ENCODE peak calls at places on chromosome 12, in six cellular contexts. One of them, this sample, is unnamed.

GRCh38 chr12:64556231-64556630 is 54.1 kb upstream of the RASSF3 start:
- DNase-seq in neuronal stem cell: no peak
- DNase-seq in mesendoderm: no peak
- DNase-seq in IMR-90: no peak
- DNase-seq in H9: no peak
- DNase-seq in mesenchymal stem cell: no peak
- DNase-seq in this sample: no peak

GRCh38 chr12:5407457-5407856 is 24.5 kb upstream of the NTF3 start:
- DNase-seq in neuronal stem cell: peak; percentile 1
- DNase-seq in mesendoderm: no peak
- DNase-seq in IMR-90: peak; percentile 65
- DNase-seq in H9: no peak
- DNase-seq in mesenchymal stem cell: no peak
- DNase-seq in this sample: no peak

GRCh38 chr12:16618256-16618655 is 12.3 kb upstream of the LMO3 start:
- DNase-seq in neuronal stem cell: no peak
- DNase-seq in mesendoderm: no peak
- DNase-seq in IMR-90: peak; percentile 52
- DNase-seq in H9: no peak
- DNase-seq in mesenchymal stem cell: no peak
- DNase-seq in this sample: no peak

GRCh38 chr12:31323466-31324115 is 2.4 kb downstream of the SINHCAF start:
- DNase-seq in neuronal stem cell: peak; percentile 18
- DNase-seq in mesendoderm: peak; percentile 71
- DNase-seq in IMR-90: no peak
- DNase-seq in H9: peak; percentile 50
- DNase-seq in mesenchymal stem cell: peak; percentile 70
- DNase-seq in this sample: peak; percentile 67

GRCh38 chr12:120500577-120500976 is 4.7 kb downstream of the DYNLL1 start:
- DNase-seq in neuronal stem cell: no peak
- DNase-seq in mesendoderm: no peak
- DNase-seq in IMR-90: peak; percentile 30
- DNase-seq in H9: no peak
- DNase-seq in mesenchymal stem cell: peak; percentile 6
- DNase-seq in this sample: no peak

GRCh38 chr12:571795-572531 is 91.3 kb downstream of the NINJ2 start:
- DNase-seq in neuronal stem cell: no peak
- DNase-seq in mesendoderm: no peak
- DNase-seq in IMR-90: no peak
- DNase-seq in H9: no peak
- DNase-seq in mesenchymal stem cell: peak; percentile 38
- DNase-seq in this sample: no peak

GRCh38 chr12:100138048-100138907 is 4.4 kb downstream of the BLTP3B start:
- DNase-seq in neuronal stem cell: no peak
- DNase-seq in mesendoderm: peak; percentile 27
- DNase-seq in IMR-90: peak; percentile 15
- DNase-seq in H9: no peak
- DNase-seq in mesenchymal stem cell: peak; percentile 43
- DNase-seq in this sample: no peak

GRCh38 chr12:74725154-74725553 is 187.5 kb downstream of the ATXN7L3B start:
- DNase-seq in neuronal stem cell: no peak
- DNase-seq in mesendoderm: no peak
- DNase-seq in IMR-90: peak; percentile 46
- DNase-seq in H9: no peak
- DNase-seq in mesenchymal stem cell: no peak
- DNase-seq in this sample: no peak

GRCh38 chr12:95205685-95206084 is 11.6 kb downstream of the FGD6 start:
- DNase-seq in neuronal stem cell: peak; percentile 32
- DNase-seq in mesendoderm: peak; percentile 84
- DNase-seq in IMR-90: peak; percentile 90
- DNase-seq in H9: peak; percentile 61
- DNase-seq in mesenchymal stem cell: peak; percentile 88
- DNase-seq in this sample: no peak

GRCh38 chr12:121775501-121775900 is 18.0 kb downstream of the RHOF start:
- DNase-seq in neuronal stem cell: no peak
- DNase-seq in mesendoderm: no peak
- DNase-seq in IMR-90: no peak
- DNase-seq in H9: no peak
- DNase-seq in mesenchymal stem cell: no peak
- DNase-seq in this sample: no peak

GRCh38 chr12:96985515-96986362 is 78.7 kb downstream of the NEDD1 start:
- DNase-seq in neuronal stem cell: no peak
- DNase-seq in mesendoderm: peak; percentile 51
- DNase-seq in IMR-90: no peak
- DNase-seq in H9: peak; percentile 84
- DNase-seq in mesenchymal stem cell: no peak
- DNase-seq in this sample: no peak

GRCh38 chr12:30823140-30823669 is 68.5 kb upstream of the CAPRIN2 start:
- DNase-seq in neuronal stem cell: peak; percentile 27
- DNase-seq in mesendoderm: peak; percentile 70
- DNase-seq in IMR-90: no peak
- DNase-seq in H9: no peak
- DNase-seq in mesenchymal stem cell: peak; percentile 62
- DNase-seq in this sample: no peak

GRCh38 chr12:54207539-54208267 is 18.9 kb upstream of the SMUG1 start:
- DNase-seq in neuronal stem cell: peak; percentile 73
- DNase-seq in mesendoderm: peak; percentile 89
- DNase-seq in IMR-90: peak; percentile 37
- DNase-seq in H9: peak; percentile 95
- DNase-seq in mesenchymal stem cell: peak; percentile 69
- DNase-seq in this sample: no peak

GRCh38 chr12:40622246-40622838 is 69.9 kb upstream of the CNTN1 start:
- DNase-seq in neuronal stem cell: peak; percentile 57
- DNase-seq in mesendoderm: peak; percentile 65
- DNase-seq in IMR-90: peak; percentile 43
- DNase-seq in H9: peak; percentile 59
- DNase-seq in mesenchymal stem cell: peak; percentile 15
- DNase-seq in this sample: peak; percentile 69

GRCh38 chr12:42776396-42776795 is 186.8 kb upstream of the PRICKLE1 start:
- DNase-seq in neuronal stem cell: no peak
- DNase-seq in mesendoderm: no peak
- DNase-seq in IMR-90: no peak
- DNase-seq in H9: no peak
- DNase-seq in mesenchymal stem cell: no peak
- DNase-seq in this sample: no peak
- H2BK15ac ChIP-seq in neuronal stem cell: no peak overlapping the region
- H2BK15ac ChIP-seq in mesendoderm: no peak overlapping the region
- H2BK15ac ChIP-seq in IMR-90: no peak overlapping the region
- H2BK15ac ChIP-seq in H9: no peak overlapping the region
- H2BK15ac ChIP-seq in mesenchymal stem cell: no peak overlapping the region
- H2BK15ac ChIP-seq in this sample: no peak overlapping the region

GRCh38 chr12:7361271-7361670 is 57.4 kb downstream of the ACSM4 start:
- DNase-seq in neuronal stem cell: no peak
- DNase-seq in mesendoderm: no peak
- DNase-seq in IMR-90: no peak
- DNase-seq in H9: no peak
- DNase-seq in mesenchymal stem cell: no peak
- DNase-seq in this sample: no peak
- H2BK15ac ChIP-seq in neuronal stem cell: no peak overlapping the region
- H2BK15ac ChIP-seq in mesendoderm: no peak overlapping the region
- H2BK15ac ChIP-seq in IMR-90: no peak overlapping the region
- H2BK15ac ChIP-seq in H9: no peak overlapping the region
- H2BK15ac ChIP-seq in mesenchymal stem cell: no peak overlapping the region
- H2BK15ac ChIP-seq in this sample: no peak overlapping the region

GRCh38 chr12:26018926-26019325 is 60.4 kb downstream of the RASSF8 start:
- DNase-seq in neuronal stem cell: no peak
- DNase-seq in mesendoderm: no peak
- DNase-seq in IMR-90: peak; percentile 60
- DNase-seq in H9: no peak
- DNase-seq in mesenchymal stem cell: no peak
- DNase-seq in this sample: no peak
- H2BK15ac ChIP-seq in neuronal stem cell: no peak overlapping the region
- H2BK15ac ChIP-seq in mesendoderm: no peak overlapping the region
- H2BK15ac ChIP-seq in IMR-90: peak overlapping the region; percentile 2
- H2BK15ac ChIP-seq in H9: no peak overlapping the region
- H2BK15ac ChIP-seq in mesenchymal stem cell: no peak overlapping the region
- H2BK15ac ChIP-seq in this sample: no peak overlapping the region

GRCh38 chr12:75985566-75985965 is 46.0 kb downstream of the PHLDA1 start:
- DNase-seq in neuronal stem cell: no peak
- DNase-seq in mesendoderm: no peak
- DNase-seq in IMR-90: no peak
- DNase-seq in H9: no peak
- DNase-seq in mesenchymal stem cell: no peak
- DNase-seq in this sample: no peak

GRCh38 chr12:75986001-75986739 is 45.4 kb downstream of the PHLDA1 start:
- DNase-seq in neuronal stem cell: no peak
- DNase-seq in mesendoderm: no peak
- DNase-seq in IMR-90: peak; percentile 25
- DNase-seq in H9: no peak
- DNase-seq in mesenchymal stem cell: peak; percentile 32
- DNase-seq in this sample: no peak

GRCh38 chr12:75994069-75994740 is 37.4 kb downstream of the PHLDA1 start:
- DNase-seq in neuronal stem cell: no peak
- DNase-seq in mesendoderm: peak; percentile 64
- DNase-seq in IMR-90: no peak
- DNase-seq in H9: no peak
- DNase-seq in mesenchymal stem cell: no peak
- DNase-seq in this sample: no peak

GRCh38 chr12:75991753-75992152 is 39.8 kb downstream of the PHLDA1 start:
- DNase-seq in neuronal stem cell: no peak
- DNase-seq in mesendoderm: no peak
- DNase-seq in IMR-90: no peak
- DNase-seq in H9: no peak
- DNase-seq in mesenchymal stem cell: no peak
- DNase-seq in this sample: no peak

DNA sequence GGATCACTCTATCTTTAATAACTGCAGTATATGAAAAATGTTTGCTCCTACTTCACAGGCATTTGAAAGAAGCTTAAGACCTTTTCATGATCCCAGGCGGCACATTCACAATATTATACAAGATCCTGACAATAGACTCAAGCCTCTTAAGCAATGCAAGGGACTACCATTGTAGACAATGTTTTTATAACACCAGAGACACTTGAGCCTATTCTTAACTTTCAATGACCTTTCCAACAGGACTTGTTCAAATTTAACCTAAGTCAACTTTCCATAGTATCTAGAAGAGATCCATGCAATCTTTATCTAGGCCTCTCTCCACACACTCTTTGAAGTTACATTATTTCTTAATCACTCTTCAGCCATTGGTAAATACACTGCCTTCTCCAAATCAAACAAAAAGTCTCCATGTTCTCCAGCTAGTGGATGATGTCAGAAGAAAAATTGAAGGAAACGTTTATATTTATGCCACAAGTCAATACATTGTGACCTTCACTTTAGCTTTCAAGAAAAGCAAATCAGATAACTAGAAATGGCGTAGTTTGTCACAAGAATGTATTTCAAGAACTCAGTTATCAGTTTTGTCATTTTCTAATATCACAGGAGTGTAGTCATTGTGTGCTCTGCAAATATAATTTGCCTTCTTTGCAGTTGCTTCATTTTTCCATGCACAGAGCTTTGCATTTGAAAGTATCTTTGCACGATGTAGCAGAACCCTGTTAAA is 41.2 kb downstream of the PHLDA1 start:
- DNase-seq in neuronal stem cell: no peak
- DNase-seq in mesendoderm: no peak
- DNase-seq in IMR-90: peak; percentile 20
- DNase-seq in H9: no peak
- DNase-seq in mesenchymal stem cell: no peak
- DNase-seq in this sample: no peak
- H2BK15ac ChIP-seq in neuronal stem cell: no peak overlapping the region
- H2BK15ac ChIP-seq in mesendoderm: no peak overlapping the region
- H2BK15ac ChIP-seq in IMR-90: no peak overlapping the region
- H2BK15ac ChIP-seq in H9: no peak overlapping the region
- H2BK15ac ChIP-seq in mesenchymal stem cell: no peak overlapping the region
- H2BK15ac ChIP-seq in this sample: no peak overlapping the region

DNA sequence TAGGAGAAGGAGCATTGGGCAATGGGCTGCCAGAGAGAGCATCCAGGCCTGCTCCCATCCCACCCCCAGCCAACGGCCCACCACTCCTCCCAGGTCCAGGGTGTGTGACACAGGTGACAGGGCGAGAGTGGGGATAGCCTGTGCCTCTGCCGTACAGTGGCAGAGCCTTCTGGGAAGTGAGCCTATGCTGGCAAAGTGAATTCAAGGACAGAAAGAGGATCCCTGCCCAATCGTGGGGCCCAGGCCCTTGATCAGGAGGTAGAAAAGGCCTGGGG is 553 bp upstream of the KRT79 start:
- DNase-seq in neuronal stem cell: no peak
- DNase-seq in mesendoderm: no peak
- DNase-seq in IMR-90: no peak
- DNase-seq in H9: no peak
- DNase-seq in mesenchymal stem cell: no peak
- DNase-seq in this sample: no peak
- H2BK15ac ChIP-seq in neuronal stem cell: peak overlapping the region; percentile 72
- H2BK15ac ChIP-seq in mesendoderm: no peak overlapping the region
- H2BK15ac ChIP-seq in IMR-90: no peak overlapping the region
- H2BK15ac ChIP-seq in H9: no peak overlapping the region
- H2BK15ac ChIP-seq in mesenchymal stem cell: no peak overlapping the region
- H2BK15ac ChIP-seq in this sample: no peak overlapping the region